ENCODE peak calls at places on chromosomes 5 and 9, in eight cellular contexts. One of them, this sample, is unnamed.
A peak's percentile ranks its signal among the peaks of the same experiment; 100 is the strongest.

GRCh38 chr5:160458971-160459800 is 37.5 kb downstream of the PTTG1 start:
- DNase-seq in mucosa of descending colon: no peak
- DNase-seq in COR-L47: no peak
- DNase-seq in CD8-positive, alpha-beta T cell: no peak
- DNase-seq in HCT116: no peak
- DNase-seq in lung: no peak
- DNase-seq in osteocyte: no peak
- DNase-seq in foreskin keratinocyte: no peak
- DNase-seq in this sample: no peak

GRCh38 chr9:130770679-130771442 is 64.2 kb upstream of the ABL1 start:
- DNase-seq in HCT116: peak; percentile 43
- DNase-seq in mucosa of descending colon: no peak
- DNase-seq in osteocyte: no peak
- DNase-seq in COR-L47: peak; percentile 20
- DNase-seq in lung: no peak
- DNase-seq in foreskin keratinocyte: peak; percentile 52
- DNase-seq in CD8-positive, alpha-beta T cell: no peak
- DNase-seq in this sample: no peak

GRCh38 chr5:78549043-78549442 is 99.5 kb downstream of the LHFPL2 start:
- DNase-seq in COR-L47: no peak
- DNase-seq in mucosa of descending colon: no peak
- DNase-seq in HCT116: no peak
- DNase-seq in lung: no peak
- DNase-seq in foreskin keratinocyte: no peak
- DNase-seq in osteocyte: no peak
- DNase-seq in CD8-positive, alpha-beta T cell: no peak
- DNase-seq in this sample: peak; percentile 17

GRCh38 chr5:141493500-141494422 is 4.9 kb downstream of the PCDHGC5 start:
- DNase-seq in lung: no peak
- DNase-seq in foreskin keratinocyte: no peak
- DNase-seq in COR-L47: no peak
- DNase-seq in osteocyte: no peak
- DNase-seq in mucosa of descending colon: no peak
- DNase-seq in CD8-positive, alpha-beta T cell: no peak
- DNase-seq in HCT116: no peak
- DNase-seq in this sample: no peak

GRCh38 chr5:77707786-77708185 is 68.4 kb downstream of the TBCA start:
- DNase-seq in COR-L47: no peak
- DNase-seq in osteocyte: no peak
- DNase-seq in HCT116: no peak
- DNase-seq in CD8-positive, alpha-beta T cell: no peak
- DNase-seq in mucosa of descending colon: no peak
- DNase-seq in foreskin keratinocyte: no peak
- DNase-seq in lung: no peak
- DNase-seq in this sample: no peak

GRCh38 chr9:135443811-135444470 is 35.6 kb upstream of the PPP1R26 start:
- DNase-seq in COR-L47: no peak
- DNase-seq in lung: peak; percentile 68
- DNase-seq in foreskin keratinocyte: no peak
- DNase-seq in CD8-positive, alpha-beta T cell: no peak
- DNase-seq in mucosa of descending colon: no peak
- DNase-seq in HCT116: no peak
- DNase-seq in osteocyte: no peak
- DNase-seq in this sample: no peak

GRCh38 chr5:172274951-172275753 is 8.4 kb downstream of the UBTD2 start:
- DNase-seq in HCT116: no peak
- DNase-seq in foreskin keratinocyte: peak; percentile 92
- DNase-seq in lung: no peak
- DNase-seq in mucosa of descending colon: no peak
- DNase-seq in CD8-positive, alpha-beta T cell: peak; percentile 17
- DNase-seq in osteocyte: no peak
- DNase-seq in COR-L47: no peak
- DNase-seq in this sample: no peak

GRCh38 chr5:14771195-14771594 is 100.4 kb downstream of the ANKH start:
- DNase-seq in mucosa of descending colon: no peak
- DNase-seq in CD8-positive, alpha-beta T cell: no peak
- DNase-seq in lung: no peak
- DNase-seq in foreskin keratinocyte: no peak
- DNase-seq in HCT116: no peak
- DNase-seq in osteocyte: no peak
- DNase-seq in COR-L47: no peak
- DNase-seq in this sample: no peak

GRCh38 chr9:134800791-134801339 is 79.7 kb upstream of the FCN2 start:
- DNase-seq in lung: no peak
- DNase-seq in COR-L47: no peak
- DNase-seq in foreskin keratinocyte: no peak
- DNase-seq in osteocyte: no peak
- DNase-seq in mucosa of descending colon: no peak
- DNase-seq in HCT116: no peak
- DNase-seq in CD8-positive, alpha-beta T cell: no peak
- DNase-seq in this sample: no peak

GRCh38 chr9:2934241-2934650 is 90.4 kb upstream of the PUM3 start:
- DNase-seq in CD8-positive, alpha-beta T cell: no peak
- DNase-seq in foreskin keratinocyte: no peak
- DNase-seq in lung: no peak
- DNase-seq in HCT116: no peak
- DNase-seq in COR-L47: no peak
- DNase-seq in mucosa of descending colon: no peak
- DNase-seq in osteocyte: no peak
- DNase-seq in this sample: no peak

GRCh38 chr9:79977510-79978197 is 405.9 kb downstream of the TLE4 start:
- DNase-seq in foreskin keratinocyte: no peak
- DNase-seq in CD8-positive, alpha-beta T cell: no peak
- DNase-seq in lung: no peak
- DNase-seq in osteocyte: no peak
- DNase-seq in COR-L47: no peak
- DNase-seq in mucosa of descending colon: no peak
- DNase-seq in HCT116: no peak
- DNase-seq in this sample: no peak

GRCh38 chr5:128036961-128037360 is 46.6 kb upstream of the SLC12A2 start:
- DNase-seq in foreskin keratinocyte: peak; percentile 74
- DNase-seq in lung: no peak
- DNase-seq in COR-L47: no peak
- DNase-seq in HCT116: no peak
- DNase-seq in osteocyte: no peak
- DNase-seq in mucosa of descending colon: no peak
- DNase-seq in CD8-positive, alpha-beta T cell: no peak
- DNase-seq in this sample: no peak

GRCh38 chr5:80255425-80255751 is 460 bp downstream of the SERINC5 start:
- DNase-seq in CD8-positive, alpha-beta T cell: peak; percentile 32
- DNase-seq in osteocyte: peak; percentile 86
- DNase-seq in COR-L47: no peak
- DNase-seq in mucosa of descending colon: peak; percentile 86
- DNase-seq in foreskin keratinocyte: no peak
- DNase-seq in lung: peak; percentile 67
- DNase-seq in HCT116: no peak
- DNase-seq in this sample: peak; percentile 81

GRCh38 chr5:154202379-154203260 is 12.1 kb downstream of the GALNT10 start:
- DNase-seq in foreskin keratinocyte: no peak
- DNase-seq in CD8-positive, alpha-beta T cell: peak; percentile 37
- DNase-seq in lung: no peak
- DNase-seq in osteocyte: no peak
- DNase-seq in COR-L47: peak; percentile 79
- DNase-seq in HCT116: no peak
- DNase-seq in mucosa of descending colon: no peak
- DNase-seq in this sample: peak; percentile 49

GRCh38 chr5:106755789-106756188 is 914.9 kb downstream of the EFNA5 start:
- DNase-seq in osteocyte: no peak
- DNase-seq in lung: no peak
- DNase-seq in CD8-positive, alpha-beta T cell: no peak
- DNase-seq in HCT116: no peak
- DNase-seq in foreskin keratinocyte: no peak
- DNase-seq in mucosa of descending colon: no peak
- DNase-seq in COR-L47: no peak
- DNase-seq in this sample: no peak